ENCODE peak calls at places on chromosomes 1 and 21, in four cellular contexts. One of them, this sample, is unnamed.

GRCh38 chr1:204971700-204972336 is 71.2 kb upstream of the CNTN2 start:
- DNase-seq in K562: peak
- DNase-seq in GM12878: no peak
- DNase-seq in HepG2: no peak
- DNase-seq in this sample: no peak

GRCh38 chr1:54665852-54666251 is 24.3 kb downstream of the MROH7 start:
- DNase-seq in K562: no peak
- DNase-seq in GM12878: no peak
- DNase-seq in HepG2: no peak
- DNase-seq in this sample: no peak

GRCh38 chr21:34343347-34344057 is 20.3 kb upstream of the KCNE2 start:
- DNase-seq in K562: no peak
- DNase-seq in GM12878: no peak
- DNase-seq in HepG2: no peak
- DNase-seq in this sample: no peak

GRCh38 chr21:39078322-39079065 is 104.8 kb downstream of the PSMG1 start:
- DNase-seq in K562: no peak
- DNase-seq in GM12878: no peak
- DNase-seq in HepG2: no peak
- DNase-seq in this sample: no peak

GRCh38 chr1:232954594-232955365 is 4.4 kb downstream of the NTPCR start:
- DNase-seq in K562: no peak
- DNase-seq in GM12878: no peak
- DNase-seq in HepG2: no peak
- DNase-seq in this sample: no peak

GRCh38 chr1:3827813-3828307 is 29.2 kb downstream of the CEP104 start:
- DNase-seq in K562: no peak
- DNase-seq in GM12878: no peak
- DNase-seq in HepG2: no peak
- DNase-seq in this sample: peak

GRCh38 chr1:5648410-5649165 is 343.6 kb downstream of the NPHP4 start:
- DNase-seq in K562: no peak
- DNase-seq in GM12878: no peak
- DNase-seq in HepG2: peak
- DNase-seq in this sample: no peak

GRCh38 chr1:172405912-172406311 is 14.6 kb upstream of the C1orf105 start:
- DNase-seq in K562: no peak
- DNase-seq in GM12878: no peak
- DNase-seq in HepG2: no peak
- DNase-seq in this sample: no peak

GRCh38 chr21:34889287-34889536 is 159.9 kb downstream of the RUNX1 start:
- DNase-seq in K562: no peak
- DNase-seq in GM12878: no peak
- DNase-seq in HepG2: peak
- DNase-seq in this sample: peak

GRCh38 chr1:212782422-212783154 is 9.0 kb downstream of the NSL1 start:
- DNase-seq in K562: no peak
- DNase-seq in GM12878: no peak
- DNase-seq in HepG2: peak
- DNase-seq in this sample: no peak

GRCh38 chr1:209611771-209612570 is 28.5 kb downstream of the CAMK1G start:
- DNase-seq in K562: peak
- DNase-seq in GM12878: no peak
- DNase-seq in HepG2: no peak
- DNase-seq in this sample: no peak

GRCh38 chr1:183804916-183805734 is at the start of gene RGL1:
- DNase-seq in K562: no peak
- DNase-seq in GM12878: no peak
- DNase-seq in HepG2: peak
- DNase-seq in this sample: peak

GRCh38 chr1:232876506-232877360 is 71.5 kb downstream of the MAP10 start:
- DNase-seq in K562: no peak
- DNase-seq in GM12878: no peak
- DNase-seq in HepG2: no peak
- DNase-seq in this sample: no peak

GRCh38 chr1:187725216-187725615 is 896.5 kb downstream of the PLA2G4A start:
- DNase-seq in K562: no peak
- DNase-seq in GM12878: no peak
- DNase-seq in HepG2: no peak
- DNase-seq in this sample: no peak

GRCh38 chr1:212968385-212968863 is 18.1 kb downstream of the VASH2 start:
- DNase-seq in K562: no peak
- DNase-seq in GM12878: no peak
- DNase-seq in HepG2: no peak
- DNase-seq in this sample: no peak

GRCh38 chr1:113811353-113811887 is 856 bp downstream of the RSBN1 start:
- DNase-seq in K562: peak
- DNase-seq in GM12878: no peak
- DNase-seq in HepG2: peak
- DNase-seq in this sample: no peak

GRCh38 chr1:153393926-153394325 is 3.1 kb upstream of the S100A8 start:
- DNase-seq in K562: no peak
- DNase-seq in GM12878: no peak
- DNase-seq in HepG2: no peak
- DNase-seq in this sample: peak

GRCh38 chr1:22654692-22655091 is 1.7 kb downstream of the C1QB start:
- DNase-seq in K562: peak
- DNase-seq in GM12878: no peak
- DNase-seq in HepG2: no peak
- DNase-seq in this sample: no peak

GRCh38 chr1:33459766-33460543 is 12.5 kb upstream of the ZSCAN20 start:
- DNase-seq in K562: no peak
- DNase-seq in GM12878: no peak
- DNase-seq in HepG2: no peak
- DNase-seq in this sample: no peak

GRCh38 chr1:64921761-64922160 is 44.6 kb downstream of the JAK1 start:
- DNase-seq in K562: no peak
- DNase-seq in GM12878: no peak
- DNase-seq in HepG2: peak
- DNase-seq in this sample: no peak
- TF ChIP-seq TCF7 in K562: no peak
- TF ChIP-seq TCF7 in GM12878: no peak
- TF ChIP-seq TCF7 in HepG2: no peak
- TF ChIP-seq TCF7 in this sample: no peak

DNA sequence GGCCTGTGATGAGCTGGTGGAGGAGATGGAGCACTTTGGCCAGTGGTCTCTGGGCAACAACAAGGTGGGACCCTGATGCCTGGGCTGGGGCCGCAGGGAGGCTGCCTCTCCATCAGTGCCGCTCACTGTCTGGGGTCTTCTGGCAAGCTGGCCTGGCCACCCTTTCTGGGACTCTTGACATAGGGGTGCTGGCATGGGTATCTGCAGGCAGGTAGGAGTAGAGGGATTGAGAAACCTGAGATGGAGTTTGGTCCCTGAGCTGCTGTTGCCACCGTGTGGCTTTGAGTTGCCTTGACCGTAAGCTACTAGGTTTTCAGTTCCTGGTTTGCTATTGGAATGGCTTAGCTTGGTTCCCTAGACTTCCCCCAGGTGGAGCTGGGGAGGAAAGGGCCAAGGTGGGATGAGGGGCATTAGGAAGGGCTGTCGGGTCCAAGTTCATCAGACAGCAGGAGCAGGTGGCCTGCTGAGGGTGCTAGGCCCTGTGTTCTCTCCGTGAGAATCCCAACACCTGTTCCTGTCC is 13.2 kb upstream of the MFN2 start:
- DNase-seq in K562: peak
- DNase-seq in GM12878: peak
- DNase-seq in HepG2: peak
- DNase-seq in this sample: peak
- TF ChIP-seq CTCF in K562: peak
- TF ChIP-seq CTCF in GM12878: peak
- TF ChIP-seq CTCF in HepG2: peak
- TF ChIP-seq CTCF in this sample: no peak

GRCh38 chr1:207838156-207839082 is 72.5 kb downstream of the CD34 start:
- DNase-seq in K562: peak
- DNase-seq in GM12878: no peak
- DNase-seq in HepG2: no peak
- DNase-seq in this sample: no peak
- TF ChIP-seq TCF7 in K562: peak
- TF ChIP-seq TCF7 in GM12878: no peak
- TF ChIP-seq TCF7 in HepG2: no peak
- TF ChIP-seq TCF7 in this sample: no peak

GRCh38 chr1:226973898-226974543 is 33.9 kb downstream of the COQ8A start:
- DNase-seq in K562: no peak
- DNase-seq in GM12878: no peak
- DNase-seq in HepG2: peak
- DNase-seq in this sample: no peak
- TF ChIP-seq CTCF in K562: no peak
- TF ChIP-seq CTCF in GM12878: no peak
- TF ChIP-seq CTCF in HepG2: peak
- TF ChIP-seq CTCF in this sample: no peak

GRCh38 chr1:72166426-72166825 is 115.9 kb downstream of the NEGR1 start:
- DNase-seq in K562: no peak
- DNase-seq in GM12878: no peak
- DNase-seq in HepG2: no peak
- DNase-seq in this sample: no peak
- TF ChIP-seq TCF7 in K562: no peak
- TF ChIP-seq TCF7 in GM12878: no peak
- TF ChIP-seq TCF7 in HepG2: no peak
- TF ChIP-seq TCF7 in this sample: no peak

DNA sequence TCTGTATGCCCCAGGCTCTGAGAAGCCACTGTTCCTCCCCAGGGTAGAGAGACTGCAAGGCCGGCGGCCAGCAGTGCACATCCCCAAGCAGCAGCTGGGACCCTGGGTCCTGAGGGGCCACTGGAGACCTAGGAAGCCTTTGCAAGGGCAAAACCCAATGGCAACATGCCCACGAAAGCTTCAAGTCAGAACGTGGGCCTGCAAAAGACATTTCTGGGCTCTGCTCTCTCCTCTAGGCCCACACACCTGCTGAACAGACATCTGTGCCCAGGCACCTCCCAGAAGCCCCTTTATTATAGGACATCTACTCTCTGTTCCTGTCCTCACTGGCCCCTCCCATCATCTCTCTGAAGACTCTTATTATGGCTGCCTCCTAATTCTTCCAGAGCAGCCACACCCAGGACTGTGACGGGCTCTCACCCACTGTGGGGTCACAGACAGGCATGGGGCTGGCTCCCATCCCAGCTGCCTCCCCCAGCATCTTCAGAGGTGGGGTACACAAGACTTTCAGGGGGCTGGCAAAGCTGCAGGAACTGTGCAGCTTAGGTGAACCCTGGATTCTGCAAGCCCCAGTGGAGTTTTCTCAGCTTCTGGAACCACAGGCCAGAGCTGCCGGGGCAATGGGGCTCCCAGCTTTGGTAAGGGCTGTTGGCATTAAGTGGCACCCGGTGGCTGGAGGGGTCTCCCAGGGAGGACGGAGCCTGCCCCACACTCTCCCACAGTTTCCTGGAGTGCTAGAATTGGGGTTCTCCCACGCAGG is 12.6 kb downstream of the TRIM11 start:
- DNase-seq in K562: no peak
- DNase-seq in GM12878: no peak
- DNase-seq in HepG2: no peak
- DNase-seq in this sample: no peak
- TF ChIP-seq CTCF in K562: no peak
- TF ChIP-seq CTCF in GM12878: no peak
- TF ChIP-seq CTCF in HepG2: no peak
- TF ChIP-seq CTCF in this sample: no peak

GRCh38 chr1:87684194-87684593 is 355.5 kb downstream of the LMO4 start:
- DNase-seq in K562: no peak
- DNase-seq in GM12878: no peak
- DNase-seq in HepG2: no peak
- DNase-seq in this sample: peak
- TF ChIP-seq TCF7 in K562: no peak
- TF ChIP-seq TCF7 in GM12878: no peak
- TF ChIP-seq TCF7 in HepG2: no peak
- TF ChIP-seq TCF7 in this sample: no peak